ENCODE peak calls at places on chromosomes 16 and 17, in eight cellular contexts. X, E, N, I, C, G, M and V are unnamed samples. For H3K27me3, the result is how much of the 10 kb centered on the place peaks cover.

GRCh38 chr17:78484300-78485159 is 92.7 kb downstream of the DNAH17 start:
- DNase-seq in C (peak), G (no peak), N (no peak), I (no peak), E (no peak), X (peak), M (peak), V (no peak)

GRCh38 chr17:35664685-35665084 is 66.8 kb upstream of the RASL10B start:
- DNase-seq in E (no peak), G (no peak), X (no peak), M (no peak), N (no peak), I (no peak), C (no peak), V (no peak)

GRCh38 chr17:81842725-81843504 is 8.1 kb upstream of the PPP1R27 start:
- DNase-seq in X (peak), E (no peak), G (peak), N (no peak), C (no peak), M (no peak), I (no peak), V (peak)

GRCh38 chr17:10357768-10358167 is 15.0 kb downstream of the MYH13 start:
- DNase-seq in G (no peak), I (no peak), E (no peak), M (peak), C (no peak), X (no peak), N (no peak), V (peak)

GRCh38 chr17:50273654-50274040 is 619 bp upstream of the TMEM92 start:
- DNase-seq in N (no peak), I (no peak), M (no peak), X (no peak), C (no peak), E (no peak), G (no peak), V (no peak)

GRCh38 chr16:58970775-58971174 is 236.7 kb upstream of the GOT2 start:
- DNase-seq in N (no peak), G (peak), X (no peak), C (no peak), I (no peak), M (no peak), E (no peak), V (no peak)

GRCh38 chr16:66167564-66168291 is 198.8 kb upstream of the CDH5 start:
- DNase-seq in M (no peak), C (no peak), I (no peak), X (peak), G (peak), N (no peak), E (no peak), V (peak)

GRCh38 chr16:69077251-69077650 is 28.2 kb upstream of the HAS3 start:
- DNase-seq in I (no peak), C (no peak), M (no peak), N (no peak), X (no peak), G (no peak), E (no peak), V (peak)

GRCh38 chr16:80594756-80595155 is 54.0 kb downstream of the DYNLRB2 start:
- DNase-seq in I (no peak), G (no peak), M (no peak), N (no peak), X (no peak), C (no peak), E (no peak), V (peak)

GRCh38 chr17:62720126-62720850 is 87.8 kb downstream of the MARCHF10 start:
- DNase-seq in E (no peak), X (no peak), G (no peak), C (no peak), M (no peak), N (no peak), I (no peak), V (peak)

GRCh38 chr16:88635671-88636070 is 2.7 kb upstream of the IL17C start:
- DNase-seq in E (no peak), M (no peak), N (no peak), C (no peak), G (no peak), X (no peak), I (no peak), V (no peak)
- H3K27me3 ChIP-seq in E (under half), M (under half), N (half or more), C (under half), G (under half), X (half or more), I (under half), V (under half)

GRCh38 chr16:1333149-1333812 is at the start of gene BAIAP3:
- DNase-seq in X (peak), I (no peak), N (peak), M (peak), G (no peak), C (peak), E (no peak), V (peak)
- H3K27me3 ChIP-seq in X (half or more), I (half or more), N (half or more), M (under half), G (under half), C (under half), E (under half), V (under half)

GRCh38 chr17:61400058-61400785 is 579 bp downstream of the TBX2 start:
- DNase-seq in G (peak), X (peak), C (no peak), M (no peak), E (no peak), I (no peak), N (no peak), V (peak)
- H3K27me3 ChIP-seq in G (under half), X (under half), C (half or more), M (under half), E (under half), I (under half), N (half or more), V (under half)

DNA sequence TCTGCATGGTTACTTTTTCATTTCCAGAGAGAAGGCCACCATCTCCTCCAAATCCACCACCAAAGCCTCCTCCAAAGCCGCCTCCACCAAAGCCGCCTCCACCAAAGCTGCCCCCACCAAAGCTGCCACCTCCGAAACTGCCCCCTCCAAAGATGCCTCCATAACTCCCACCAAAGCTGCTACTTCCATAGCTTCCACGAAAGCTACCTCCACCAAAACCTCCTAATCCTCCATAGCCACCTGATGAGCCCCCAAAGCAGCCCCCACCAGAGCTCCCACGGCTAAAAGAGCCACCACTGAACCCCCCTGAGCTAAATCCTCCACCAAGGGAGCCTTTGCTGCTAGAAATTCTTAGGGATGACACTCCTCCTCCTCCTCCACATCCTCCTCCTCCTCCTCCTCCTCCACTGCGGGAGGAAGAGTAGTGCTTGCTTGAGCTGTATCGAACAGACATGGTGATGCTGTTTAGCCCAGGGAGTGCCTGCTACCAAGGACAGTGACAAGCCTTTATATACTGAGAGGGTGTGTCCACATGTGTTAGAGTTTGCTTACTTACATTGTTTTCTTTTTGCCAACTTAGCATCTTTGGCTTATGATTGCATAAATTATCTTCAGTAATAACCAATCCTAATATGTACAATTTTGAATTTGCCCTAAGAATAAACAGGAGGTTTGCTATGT is at the start of gene KRT10:
- DNase-seq in X (no peak), E (no peak), N (no peak), I (no peak), C (no peak), G (no peak), M (no peak), V (no peak)
- H3K27me3 ChIP-seq in X (under half), E (under half), N (under half), I (under half), C (under half), G (under half), M (under half), V (under half)

DNA sequence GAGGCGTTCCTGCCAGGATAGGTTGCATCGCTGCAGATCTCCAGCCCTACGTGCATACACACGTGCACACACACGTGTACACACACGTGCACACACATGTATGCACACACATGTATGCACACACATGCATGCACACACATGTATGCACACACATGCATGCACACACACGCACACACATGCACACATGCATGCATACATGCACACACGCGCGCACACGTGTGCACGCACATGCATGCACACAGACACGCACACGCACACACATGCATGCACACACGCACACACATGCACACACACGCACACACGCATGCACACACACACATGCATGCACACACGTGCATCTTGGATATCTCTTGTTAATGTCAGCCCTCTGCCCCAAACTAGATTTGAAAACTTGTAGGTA is 12.1 kb downstream of the CBX4 start:
- DNase-seq in C (no peak), E (no peak), I (no peak), N (no peak), X (no peak), M (no peak), G (no peak), V (no peak)
- H3K27me3 ChIP-seq in C (under half), E (under half), I (under half), N (under half), X (under half), M (under half), G (under half), V (under half)

GRCh38 chr17:45863857-45864654 is 19.4 kb downstream of the SPPL2C start:
- DNase-seq in M (no peak), C (no peak), E (no peak), G (no peak), I (no peak), N (no peak), X (no peak), V (no peak)

GRCh38 chr17:45855691-45856315 is 11.1 kb downstream of the SPPL2C start:
- DNase-seq in C (no peak), G (no peak), M (no peak), X (no peak), E (no peak), N (no peak), I (no peak), V (peak)

GRCh38 chr17:45857977-45858708 is 13.5 kb downstream of the SPPL2C start:
- DNase-seq in E (no peak), G (peak), M (no peak), N (no peak), I (no peak), X (peak), C (no peak), V (peak)

GRCh38 chr17:45867171-45867570 is 22.5 kb downstream of the SPPL2C start:
- DNase-seq in M (no peak), G (no peak), E (no peak), X (no peak), C (no peak), N (no peak), I (no peak), V (no peak)

GRCh38 chr17:45861185-45861584 is 16.5 kb downstream of the SPPL2C start:
- DNase-seq in I (no peak), N (no peak), G (no peak), E (no peak), M (no peak), C (no peak), X (no peak), V (no peak)
- H3K27me3 ChIP-seq in I (under half), N (half or more), G (under half), E (under half), M (under half), C (under half), X (under half), V (half or more)

GRCh38 chr17:47846741-47847340 is 4.1 kb downstream of the SP6 start:
- DNase-seq in G (no peak), C (no peak), I (no peak), M (no peak), N (no peak), E (no peak), X (no peak), V (no peak)
- H3K27me3 ChIP-seq in G (under half), C (half or more), I (half or more), M (half or more), N (half or more), E (under half), X (under half), V (under half)